ENCODE peak calls at places on chromosomes 16 and 17, in nine cellular contexts. I, C, W, H, R, T, L, Z and S are unnamed samples.

GRCh38 chr17:6775871-6776405 is at the start of gene FBXO39:
- DNase-seq in R (no peak), H (no peak), C (no peak), T (no peak), Z (no peak), L (no peak), W (no peak), I (no peak), S (no peak)

GRCh38 chr16:17273142-17273561 is 197.6 kb downstream of the XYLT1 start:
- DNase-seq in W (no peak), L (no peak), R (peak), T (no peak), C (no peak), Z (no peak), I (no peak), H (no peak), S (no peak)

GRCh38 chr17:72430611-72431432 is 310.0 kb downstream of the SOX9 start:
- DNase-seq in H (no peak), W (no peak), T (no peak), I (no peak), L (no peak), R (no peak), Z (no peak), C (no peak), S (no peak)

GRCh38 chr17:61744804-61745203 is 118.5 kb downstream of the BRIP1 start:
- DNase-seq in W (no peak), R (no peak), T (no peak), H (no peak), L (no peak), Z (no peak), I (no peak), C (no peak), S (no peak)

GRCh38 chr16:5058476-5058875 is 7.3 kb downstream of the C16orf89 start:
- DNase-seq in C (no peak), T (peak), L (peak), Z (no peak), R (no peak), H (peak), W (no peak), I (no peak), S (no peak)

GRCh38 chr16:380837-381787 is 666 bp downstream of the PGAP6 start:
- DNase-seq in C (no peak), T (no peak), Z (peak), W (no peak), I (no peak), H (no peak), R (peak), L (peak), S (no peak)

GRCh38 chr17:49494937-49495841 is at the start of gene NGFR:
- DNase-seq in W (no peak), Z (no peak), I (peak), C (no peak), L (peak), T (peak), R (peak), H (no peak), S (peak)

GRCh38 chr17:48276776-48277175 is 153.2 kb downstream of the SKAP1 start:
- DNase-seq in Z (no peak), H (no peak), C (no peak), R (no peak), L (no peak), W (no peak), I (no peak), T (peak), S (no peak)

GRCh38 chr16:12575288-12575687 is 228.4 kb downstream of the CPPED1 start:
- DNase-seq in W (no peak), C (no peak), L (no peak), R (no peak), I (no peak), Z (no peak), H (no peak), T (no peak), S (no peak)

GRCh38 chr17:36877774-36878173 is 59.5 kb upstream of the LHX1 start:
- DNase-seq in L (no peak), C (no peak), Z (no peak), T (no peak), W (no peak), I (no peak), R (peak), H (no peak), S (no peak)

GRCh38 chr17:8226536-8227237 is 16.3 kb upstream of the AURKB start:
- DNase-seq in H (peak), Z (peak), I (peak), L (peak), R (peak), W (peak), T (peak), C (peak), S (peak)

GRCh38 chr17:72338847-72339790 is 218.3 kb downstream of the SOX9 start:
- DNase-seq in W (no peak), H (peak), C (no peak), T (peak), L (peak), I (no peak), Z (peak), R (peak), S (no peak)

GRCh38 chr16:15811778-15812750 is 44.8 kb downstream of the MYH11 start:
- DNase-seq in L (no peak), C (peak), W (peak), Z (peak), R (peak), I (no peak), T (no peak), H (peak), S (no peak)

GRCh38 chr16:67034478-67034877 is 5.5 kb downstream of the CBFB start:
- DNase-seq in L (no peak), H (no peak), T (peak), C (no peak), I (no peak), Z (no peak), W (no peak), R (peak), S (no peak)

GRCh38 chr16:66227766-66228530 is 138.5 kb upstream of the CDH5 start:
- DNase-seq in C (no peak), I (no peak), L (no peak), R (no peak), T (no peak), H (no peak), Z (no peak), W (peak), S (no peak)

GRCh38 chr16:67312450-67313118 is 14.0 kb downstream of the KCTD19 start:
- DNase-seq in L (no peak), R (peak), Z (no peak), T (peak), W (no peak), H (no peak), C (no peak), I (no peak), S (no peak)

GRCh38 chr16:56910654-56911539 is 21.0 kb upstream of the HERPUD1 start:
- DNase-seq in C (no peak), T (no peak), I (no peak), L (peak), W (no peak), H (peak), Z (no peak), R (peak), S (no peak)

GRCh38 chr17:48328457-48328856 is 101.6 kb downstream of the SKAP1 start:
- DNase-seq in H (no peak), W (no peak), R (no peak), I (no peak), C (no peak), L (no peak), T (no peak), Z (no peak), S (no peak)

GRCh38 chr16:52372313-52372712 is 174.6 kb downstream of the TOX3 start:
- DNase-seq in C (no peak), H (no peak), L (no peak), Z (no peak), R (no peak), W (no peak), I (no peak), T (no peak), S (no peak)

DNA sequence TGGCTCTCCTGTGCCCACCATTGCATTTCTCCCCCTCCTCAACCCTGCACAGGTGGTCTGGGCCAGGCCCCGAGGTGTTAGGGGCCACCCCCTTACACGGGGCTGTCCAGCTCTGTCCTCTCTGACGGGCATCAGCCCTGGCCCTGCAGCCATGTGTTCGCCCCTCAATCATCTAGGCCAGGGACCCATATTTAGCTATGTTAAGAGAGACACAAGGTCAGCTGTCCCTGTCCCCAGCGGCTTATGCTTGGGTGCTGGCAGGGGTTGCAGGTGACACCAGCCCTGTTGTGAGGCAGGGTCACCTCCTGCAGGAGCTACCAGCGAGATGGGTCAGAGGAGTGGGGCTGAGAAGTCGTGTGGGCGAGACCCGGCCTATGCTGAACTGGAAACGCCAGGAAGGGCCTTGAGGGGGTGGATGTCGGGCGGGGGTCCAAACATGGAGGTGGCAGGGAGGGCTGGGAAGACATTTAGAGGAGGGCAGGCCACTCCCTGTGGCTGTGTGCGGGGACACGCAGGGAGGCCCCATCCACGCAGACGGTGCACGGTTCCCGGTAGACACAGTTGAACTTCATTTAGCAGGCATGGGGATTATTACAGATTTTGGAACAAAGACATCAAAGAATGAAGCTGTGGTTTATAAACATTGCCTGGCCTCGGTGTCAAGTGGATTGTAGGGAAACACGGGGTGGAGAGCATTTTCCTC is 133.2 kb upstream of the CHMP6 start:
- DNase-seq in Z (no peak), R (peak), W (no peak), T (no peak), I (no peak), H (no peak), C (no peak), L (no peak), S (no peak)
- H3K27ac ChIP-seq in Z (no peak), R (peak), W (no peak), T (no peak), I (no peak), H (no peak), C (no peak), L (peak), S (peak)

GRCh38 chr16:49837673-49838360 is 18.1 kb downstream of the ZNF423 start:
- DNase-seq in W (no peak), Z (no peak), C (no peak), I (no peak), R (no peak), L (no peak), H (no peak), T (no peak), S (no peak)

GRCh38 chr16:49838361-49838638 is 17.6 kb downstream of the ZNF423 start:
- DNase-seq in H (no peak), Z (no peak), I (no peak), W (no peak), T (no peak), L (no peak), C (no peak), R (no peak), S (no peak)

GRCh38 chr16:49839462-49839825 is 16.5 kb downstream of the ZNF423 start:
- DNase-seq in Z (no peak), L (no peak), R (no peak), I (no peak), W (no peak), H (no peak), C (no peak), T (no peak), S (no peak)

GRCh38 chr16:49836668-49837067 is 19.2 kb downstream of the ZNF423 start:
- DNase-seq in W (peak), T (no peak), L (no peak), R (no peak), H (no peak), Z (no peak), C (no peak), I (no peak), S (no peak)

GRCh38 chr16:49838639-49839461 is 17.1 kb downstream of the ZNF423 start:
- DNase-seq in W (no peak), I (no peak), T (no peak), L (no peak), R (no peak), H (no peak), C (no peak), Z (no peak), S (no peak)
- H3K27ac ChIP-seq in W (peak), I (no peak), T (no peak), L (peak), R (no peak), H (peak), C (peak), Z (no peak), S (peak)

DNA sequence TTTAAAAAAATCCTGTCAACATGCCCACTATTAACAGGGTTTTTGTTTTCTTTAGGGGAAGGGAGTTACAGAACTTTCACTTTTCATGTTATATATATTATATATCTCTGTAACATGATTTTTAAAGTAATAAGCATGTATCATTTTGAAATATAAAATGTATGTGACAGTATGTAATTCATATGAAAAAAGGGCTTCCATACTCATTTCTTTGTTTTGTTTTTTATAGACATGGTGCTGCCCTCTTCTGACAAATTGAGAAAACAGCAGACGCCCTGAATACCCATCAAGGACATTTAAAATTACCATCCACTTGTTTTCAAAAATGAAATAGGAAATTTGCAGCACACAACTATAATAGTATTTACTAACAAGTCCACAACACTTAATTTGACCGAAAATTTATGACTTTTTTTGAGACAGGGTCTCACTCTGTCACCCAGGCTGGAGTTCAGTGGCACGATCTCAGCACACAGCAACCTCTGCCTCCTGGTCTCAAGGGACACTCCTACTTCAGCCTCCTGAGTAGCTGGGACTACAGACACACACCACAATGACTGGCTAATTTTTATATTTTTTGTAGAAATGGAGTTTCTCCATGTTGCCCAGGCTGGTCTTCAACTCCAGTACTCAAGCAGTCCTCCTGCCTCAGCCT is 30.4 kb downstream of the CFDP1 start:
- DNase-seq in C (no peak), L (no peak), T (peak), I (peak), Z (no peak), W (no peak), H (no peak), R (peak), S (no peak)
- H3K27ac ChIP-seq in C (peak), L (peak), T (peak), I (no peak), Z (peak), W (peak), H (peak), R (no peak), S (no peak)

GRCh38 chr16:73350707-73351452 is 303.0 kb upstream of the ZFHX3 start:
- DNase-seq in L (peak), W (no peak), H (peak), T (no peak), R (no peak), C (no peak), Z (no peak), I (no peak), S (no peak)
- H3K27ac ChIP-seq in L (no peak), W (no peak), H (no peak), T (no peak), R (no peak), C (no peak), Z (no peak), I (no peak), S (no peak)